ENCODE peak calls at places on chromosomes 12 and 14, in four cellular contexts. X is H1, I is HepG2, B is K562. S is an unnamed sample.

GRCh38 chr14:99378782-99379214 is 101.9 kb downstream of the SETD3 start:
- DNase-seq in X (no peak), I (no peak), B (peak), S (peak)

GRCh38 chr14:77883479-77884238 is 83.8 kb downstream of the ADCK1 start:
- DNase-seq in X (no peak), I (no peak), B (no peak), S (peak)

GRCh38 chr14:75127903-75128595 is 1.2 kb upstream of the NEK9 start:
- DNase-seq in X (no peak), I (peak), B (no peak), S (no peak)

GRCh38 chr14:95483843-95484165 is 32.6 kb downstream of the SYNE3 start:
- DNase-seq in X (no peak), I (no peak), B (no peak), S (no peak)

GRCh38 chr14:64442300-64442988 is 22.9 kb upstream of the AKAP5 start:
- DNase-seq in X (no peak), I (no peak), B (no peak), S (no peak)

GRCh38 chr12:131167334-131167733 is 213.6 kb downstream of the ADGRD1 start:
- DNase-seq in X (no peak), I (no peak), B (no peak), S (no peak)

GRCh38 chr12:88063375-88063774 is 34.2 kb upstream of the C12orf50 start:
- DNase-seq in X (no peak), I (no peak), B (no peak), S (no peak)

GRCh38 chr14:76186318-76187027 is 34.8 kb downstream of the GPATCH2L start:
- DNase-seq in X (no peak), I (no peak), B (no peak), S (no peak)

GRCh38 chr12:96228566-96229248 is 34.5 kb downstream of the ELK3 start:
- DNase-seq in X (no peak), I (no peak), B (no peak), S (no peak)

GRCh38 chr12:101078881-101079280 is 131.2 kb downstream of the SLC5A8 start:
- DNase-seq in X (no peak), I (no peak), B (no peak), S (no peak)

GRCh38 chr12:110533607-110534006 is 31.5 kb downstream of the RAD9B start:
- DNase-seq in X (no peak), I (peak), B (no peak), S (no peak)

GRCh38 chr12:68565391-68565903 is 45.3 kb upstream of the RAP1B start:
- DNase-seq in X (no peak), I (no peak), B (no peak), S (no peak)

GRCh38 chr12:27333311-27334009 is 824 bp downstream of the BMAL2 start:
- DNase-seq in X (no peak), I (no peak), B (peak), S (no peak)

GRCh38 chr12:29847246-29847645 is 63.5 kb upstream of the TMTC1 start:
- DNase-seq in X (no peak), I (no peak), B (no peak), S (no peak)

GRCh38 chr14:78950654-78951053 is 780.5 kb downstream of the NRXN3 start:
- DNase-seq in X (no peak), I (no peak), B (no peak), S (peak)

GRCh38 chr12:95017482-95017881 is 14.0 kb upstream of the NDUFA12 start:
- DNase-seq in X (no peak), I (no peak), B (no peak), S (no peak)

GRCh38 chr12:123119808-123120207 is 31.1 kb downstream of the PITPNM2 start:
- DNase-seq in X (no peak), I (no peak), B (no peak), S (no peak)

GRCh38 chr12:125314051-125314882 is 249.0 kb downstream of the AACS start:
- DNase-seq in X (no peak), I (no peak), B (no peak), S (no peak)

GRCh38 chr12:118645219-118645618 is 268.9 kb downstream of the SUDS3 start:
- DNase-seq in X (no peak), I (peak), B (peak), S (no peak)

GRCh38 chr12:89067436-89067835 is 284.9 kb downstream of the DUSP6 start:
- DNase-seq in X (no peak), I (no peak), B (no peak), S (peak)

GRCh38 chr12:21631367-21631766 is 26.3 kb downstream of the LDHB start:
- DNase-seq in X (no peak), I (no peak), B (no peak), S (no peak)

DNA sequence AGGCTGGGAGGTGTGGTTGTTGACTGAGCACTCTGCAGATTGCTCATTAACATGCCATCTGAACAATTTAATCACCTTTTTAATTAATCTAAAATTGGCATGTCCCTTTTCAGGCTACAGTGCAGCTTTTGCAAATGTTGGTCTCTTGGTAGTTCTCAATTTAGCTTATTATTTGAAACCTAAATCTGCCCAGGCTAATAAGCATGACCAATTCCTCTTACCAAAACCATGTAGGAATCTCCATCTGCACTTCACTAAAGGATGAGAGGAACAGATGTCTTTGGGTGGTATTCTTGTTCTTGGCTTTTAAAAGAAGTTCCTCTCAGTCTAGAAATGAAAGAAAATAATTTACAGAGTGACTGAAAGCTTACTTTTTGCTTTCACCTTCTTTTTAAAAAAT is 190.1 kb upstream of the RMST start:
- DNase-seq in X (no peak), I (no peak), B (no peak), S (no peak)
- TF ChIP-seq RNF2 in X (no peak), I (no peak), B (no peak), S (no peak)

DNA sequence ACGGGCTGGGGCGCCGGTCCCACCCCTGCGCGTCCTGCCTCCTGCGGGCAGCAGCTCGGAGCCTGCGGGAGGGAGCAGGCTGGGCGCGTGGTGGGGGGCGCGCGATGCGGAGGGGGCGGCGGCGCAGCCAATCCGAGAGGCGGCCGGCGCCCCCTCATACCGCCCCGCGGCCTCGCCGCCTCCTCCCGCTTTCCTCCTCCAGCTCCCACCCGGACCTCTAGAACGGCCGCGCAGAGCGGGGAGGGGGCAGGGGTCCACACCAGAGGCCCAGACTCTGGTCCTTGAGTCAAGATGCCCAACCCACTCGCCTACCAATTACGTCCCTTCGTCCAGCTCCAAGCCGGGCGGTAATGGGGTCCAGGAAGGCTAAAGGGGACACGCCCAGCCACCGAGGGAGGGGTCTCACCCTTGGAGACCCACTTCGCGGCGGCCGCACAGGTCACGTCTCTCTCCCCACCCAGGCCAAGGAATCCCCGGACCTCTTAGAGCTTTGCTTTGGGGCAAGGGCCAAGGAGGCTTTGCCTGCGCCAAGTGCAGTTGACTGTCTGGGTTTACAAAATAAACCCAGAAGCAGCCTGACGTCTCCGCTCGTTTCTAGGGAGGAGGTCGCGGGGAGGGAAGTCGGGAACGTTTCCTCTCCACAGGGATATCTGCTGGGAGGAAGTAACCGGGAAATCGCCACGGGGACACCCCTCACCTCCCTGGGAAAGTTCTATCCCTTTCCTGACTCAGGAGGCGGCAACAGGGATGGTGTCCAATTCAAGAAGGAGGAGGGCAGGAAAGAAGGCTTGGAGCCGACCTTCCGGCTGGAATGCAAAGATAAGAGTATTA is at the start of gene AMIGO2:
- DNase-seq in X (no peak), I (no peak), B (peak), S (peak)
- TF ChIP-seq RNF2 in X (no peak), I (no peak), B (no peak), S (no peak)

GRCh38 chr12:2435511-2435910 is 359.3 kb upstream of the FKBP4 start:
- DNase-seq in X (no peak), I (no peak), B (no peak), S (no peak)

GRCh38 chr12:2429032-2429431 is 365.7 kb upstream of the FKBP4 start:
- DNase-seq in X (no peak), I (no peak), B (no peak), S (no peak)

GRCh38 chr12:2432856-2433255 is 361.9 kb upstream of the FKBP4 start:
- DNase-seq in X (no peak), I (no peak), B (no peak), S (no peak)

GRCh38 chr12:2431810-2432209 is 363.0 kb upstream of the FKBP4 start:
- DNase-seq in X (no peak), I (no peak), B (no peak), S (no peak)
- TF ChIP-seq RNF2 in X (no peak), I (no peak), B (no peak), S (no peak)

GRCh38 chr12:30930238-30931010 is 3.9 kb downstream of the TSPAN11 start:
- DNase-seq in X (no peak), I (no peak), B (no peak), S (no peak)
- TF ChIP-seq RNF2 in X (no peak), I (no peak), B (no peak), S (no peak)

DNA sequence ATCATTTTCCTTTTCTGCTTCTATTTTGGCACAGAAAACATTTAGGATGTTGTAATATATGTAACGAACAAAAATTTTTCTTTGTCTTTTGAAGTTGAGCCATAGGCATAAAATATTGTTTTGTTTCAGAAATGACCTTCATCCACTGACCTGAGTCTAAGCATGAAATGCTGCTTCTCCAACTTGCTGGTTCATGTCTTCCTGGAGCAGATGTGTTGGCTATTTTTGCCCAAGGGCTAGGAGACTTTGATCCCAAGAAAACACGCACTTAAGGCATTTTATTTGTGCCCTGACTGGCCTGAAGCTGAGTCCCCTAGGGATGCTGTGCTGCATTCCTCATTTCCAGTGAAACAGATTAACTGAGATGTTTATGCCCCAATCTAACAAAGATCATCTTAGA is 27.2 kb upstream of the ALG10B start:
- DNase-seq in X (no peak), I (no peak), B (no peak), S (no peak)
- TF ChIP-seq RNF2 in X (no peak), I (no peak), B (no peak), S (no peak)

DNA sequence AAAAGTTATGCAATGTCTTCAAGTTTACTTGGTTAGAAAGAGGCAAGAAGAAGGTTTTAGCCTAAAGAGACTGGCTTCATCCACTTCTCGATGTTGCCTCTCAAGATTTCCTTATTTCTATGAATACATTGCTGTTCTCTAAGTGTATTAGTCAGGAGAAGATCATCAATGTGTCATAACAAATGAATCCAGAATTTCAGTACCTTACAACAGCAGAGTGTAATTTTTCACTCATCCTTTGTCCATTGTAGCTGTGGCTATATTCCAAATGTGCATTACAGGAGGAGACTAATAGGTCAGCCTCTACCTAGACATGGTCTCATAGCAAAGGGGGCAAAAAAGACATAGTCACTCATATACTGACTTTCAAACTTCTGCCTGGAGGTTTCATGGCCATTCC is 579.1 kb downstream of the PRKD1 start:
- DNase-seq in X (no peak), I (no peak), B (no peak), S (no peak)
- TF ChIP-seq RNF2 in X (no peak), I (no peak), B (no peak), S (no peak)